ENCODE peak calls at places on chromosomes 7 and 10, in four cellular contexts. M is PC-9, F is transverse colon, B is mesendoderm. S is an unnamed sample.

GRCh38 chr10:43939939-43940810 is 291.5 kb upstream of the ZNF32 start:
- DNase-seq in M (no peak), B (peak), F (no peak), S (no peak)

GRCh38 chr10:75788394-75789205 is 357.2 kb downstream of the LRMDA start:
- DNase-seq in B (peak), F (no peak), M (no peak), S (no peak)

GRCh38 chr7:115009139-115009538 is 87.2 kb downstream of the MDFIC start:
- DNase-seq in M (no peak), B (no peak), F (no peak), S (no peak)

GRCh38 chr7:143375298-143376034 is 5.7 kb upstream of the ZYX start:
- DNase-seq in B (no peak), F (no peak), M (no peak), S (no peak)

GRCh38 chr10:119176166-119176565 is 2.4 kb downstream of the PRDX3 start:
- DNase-seq in M (no peak), B (no peak), F (no peak), S (no peak)

GRCh38 chr7:26723140-26723539 is 141.2 kb downstream of the SKAP2 start:
- DNase-seq in F (no peak), M (no peak), B (no peak), S (no peak)

GRCh38 chr7:155887174-155887525 is 74.9 kb upstream of the SHH start:
- DNase-seq in B (no peak), M (no peak), F (no peak), S (no peak)

GRCh38 chr7:108063520-108063933 is 60.6 kb upstream of the LAMB1 start:
- DNase-seq in M (no peak), B (no peak), F (no peak), S (no peak)

GRCh38 chr7:81990395-81990794 is 220.5 kb upstream of the HGF start:
- DNase-seq in F (no peak), M (no peak), B (no peak), S (no peak)

GRCh38 chr7:20831976-20832375 is 45.3 kb upstream of the SP8 start:
- DNase-seq in M (no peak), B (peak), F (no peak), S (no peak)

GRCh38 chr7:151051108-151051507 is 2.8 kb downstream of the ASIC3 start:
- DNase-seq in B (peak), F (peak), M (no peak), S (peak)

GRCh38 chr7:144454-144826 is 47.9 kb upstream of the FAM20C start:
- DNase-seq in M (no peak), F (no peak), B (no peak), S (no peak)

GRCh38 chr7:23863209-23863798 is 153.3 kb downstream of the STK31 start:
- DNase-seq in M (peak), B (peak), F (no peak), S (no peak)

GRCh38 chr10:101121661-101122045 is 9.4 kb upstream of the TLX1 start:
- DNase-seq in M (no peak), F (no peak), B (no peak), S (no peak)

GRCh38 chr7:32846630-32847225 is 44.8 kb downstream of the KBTBD2 start:
- DNase-seq in M (peak), F (peak), B (peak), S (peak)

GRCh38 chr10:119207713-119208552 is 562 bp downstream of the GRK5 start:
- DNase-seq in M (no peak), B (no peak), F (peak), S (peak)

GRCh38 chr10:69483988-69484387 is 32.7 kb downstream of the TSPAN15 start:
- DNase-seq in F (no peak), M (no peak), B (no peak), S (no peak)

GRCh38 chr7:96319444-96319843 is 2.5 kb downstream of the SLC25A13 start:
- DNase-seq in B (no peak), F (no peak), M (no peak), S (no peak)

S was measured in SJSA1.